ENCODE peak calls at places on chromosomes 5 and 9, in nine cellular contexts. O is tibial artery, F is dorsolateral prefrontal cortex, N is GM13976, J is stomach, G is neural crest cell, W is foreskin fibroblast, I is OCI-LY7, U is AG10803. M is an unnamed sample.

GRCh38 chr9:28909526-28909925 is 1336.2 kb upstream of the C9orf72 start:
- DNase-seq in O (no peak), F (no peak), N (no peak), J (no peak), G (no peak), W (no peak), I (no peak), U (no peak), M (no peak)

GRCh38 chr5:11692636-11693035 is 211.6 kb downstream of the CTNND2 start:
- DNase-seq in O (no peak), F (no peak), N (no peak), J (no peak), G (no peak), W (no peak), I (no peak), U (no peak), M (no peak)

GRCh38 chr9:117134826-117135411 is 279.9 kb downstream of the ASTN2 start:
- DNase-seq in O (no peak), F (no peak), N (no peak), J (no peak), G (no peak), W (no peak), I (no peak), U (no peak), M (no peak)

GRCh38 chr5:81209869-81210268 is 23.3 kb upstream of the CKMT2 start:
- DNase-seq in O (no peak), F (no peak), N (no peak), J (no peak), G (no peak), W (no peak), I (no peak), U (no peak), M (no peak)

GRCh38 chr5:143509758-143510221 is 106.3 kb upstream of the NR3C1 start:
- DNase-seq in O (no peak), F (no peak), N (peak; percentile 33), J (no peak), G (no peak), W (no peak), I (no peak), U (no peak), M (no peak)

GRCh38 chr9:137395666-137396010 is 27.3 kb downstream of the EXD3 start:
- DNase-seq in O (no peak), F (no peak), N (no peak), J (no peak), G (no peak), W (no peak), I (no peak), U (no peak), M (no peak)

GRCh38 chr9:133815781-133816180 is 77.6 kb upstream of the SARDH start:
- DNase-seq in O (no peak), F (no peak), N (no peak), J (no peak), G (no peak), W (no peak), I (no peak), U (no peak), M (no peak)

GRCh38 chr9:38417003-38417965 is 7.0 kb downstream of the IGFBPL1 start:
- DNase-seq in O (no peak), F (no peak), N (peak; percentile 58), J (peak; percentile 40), G (peak; percentile 59), W (no peak), I (peak; percentile 24), U (no peak), M (no peak)

GRCh38 chr5:113112435-113112834 is 135.8 kb downstream of the DCP2 start:
- DNase-seq in O (no peak), F (no peak), N (no peak), J (no peak), G (no peak), W (peak; percentile 46), I (no peak), U (peak; percentile 55), M (no peak)

GRCh38 chr9:134065720-134066419 is 2.0 kb downstream of the BRD3 start:
- DNase-seq in O (peak; percentile 65), F (no peak), N (peak; percentile 90), J (peak; percentile 60), G (no peak), W (peak; percentile 70), I (peak; percentile 38), U (peak; percentile 61), M (no peak)

GRCh38 chr9:87567047-87567446 is 69.4 kb downstream of the DAPK1 start:
- DNase-seq in O (no peak), F (no peak), N (no peak), J (peak; percentile 63), G (no peak), W (no peak), I (no peak), U (no peak), M (no peak)

GRCh38 chr9:113631811-113632665 is 168.5 kb downstream of the RGS3 start:
- DNase-seq in O (no peak), F (no peak), N (no peak), J (no peak), G (no peak), W (no peak), I (no peak), U (peak; percentile 54), M (no peak)

DNA sequence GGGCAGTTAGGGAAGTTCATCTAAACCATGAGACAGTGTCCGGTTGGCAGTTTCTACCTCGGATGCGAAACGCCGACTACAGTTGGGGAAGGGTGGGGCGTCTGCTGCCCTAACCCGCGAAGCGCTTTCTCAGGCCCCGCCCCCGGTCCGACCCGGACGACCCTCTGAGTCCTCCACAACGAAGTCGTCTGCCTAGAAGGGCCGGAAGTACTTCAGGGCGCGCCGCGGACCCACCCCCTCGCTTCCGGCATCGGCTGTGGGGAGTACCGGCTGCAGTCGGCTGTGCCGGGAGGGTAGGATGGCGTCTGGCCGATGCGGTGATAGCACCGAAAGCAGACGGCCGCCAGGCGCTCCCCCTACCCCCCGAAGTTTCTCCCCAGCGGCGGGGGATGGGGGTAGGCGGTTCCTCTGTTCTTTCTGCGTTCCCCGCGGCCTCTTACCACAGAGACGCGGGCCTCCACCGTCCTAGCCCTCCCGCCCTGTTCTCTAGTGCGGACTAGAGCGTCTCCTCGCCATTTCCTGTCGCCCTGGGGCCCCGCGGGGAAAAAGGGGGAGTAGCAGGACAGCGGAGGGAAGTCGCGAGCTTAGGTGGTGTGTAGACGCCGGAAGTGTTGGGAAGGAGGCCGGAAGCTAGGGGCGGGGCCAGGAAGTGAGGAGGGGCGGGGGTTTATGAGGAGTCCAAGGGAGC is at the start of gene TRIM41:
- DNase-seq in O (peak; percentile 100), F (peak; percentile 96), N (peak; percentile 91), J (peak; percentile 97), G (peak; percentile 97), W (peak; percentile 99), I (peak; percentile 99), U (peak; percentile 99), M (peak; percentile 99)
- TF ChIP-seq CTCF in O (no peak), F (no peak), N (peak; percentile 11), J (no peak), G (peak; percentile 9), W (no peak), I (peak; percentile 24), U (peak; percentile 25), M (no peak)

GRCh38 chr9:97307091-97307490 is 368 bp upstream of the CCDC180 start:
- DNase-seq in O (peak; percentile 83), F (peak; percentile 36), N (peak; percentile 41), J (peak; percentile 68), G (peak; percentile 77), W (peak; percentile 41), I (no peak), U (peak; percentile 30), M (no peak)
- TF ChIP-seq CTCF in O (no peak), F (no peak), N (no peak), J (no peak), G (peak; percentile 42), W (no peak), I (no peak), U (no peak), M (no peak)

DNA sequence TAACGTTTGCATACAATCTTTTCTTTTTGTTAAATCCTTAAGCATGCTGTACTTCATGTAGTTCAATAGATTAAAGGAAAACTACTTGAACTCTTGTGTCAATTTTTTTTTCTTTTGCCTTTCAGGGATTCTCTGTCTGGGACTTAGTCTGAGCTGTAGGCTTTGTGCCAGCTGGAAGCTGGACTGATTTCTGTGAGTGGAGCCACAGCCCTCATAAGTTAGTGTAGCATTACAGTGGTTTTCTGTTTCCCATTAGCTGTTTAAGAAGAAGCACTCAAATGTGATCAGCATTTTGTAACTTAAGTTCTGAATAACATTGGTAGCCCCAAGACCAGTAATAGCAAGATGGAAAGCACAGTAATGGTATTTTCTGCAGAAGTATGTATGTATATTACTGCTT is 330.6 kb upstream of the MEF2C start:
- DNase-seq in O (no peak), F (no peak), N (no peak), J (no peak), G (no peak), W (peak; percentile 77), I (no peak), U (peak; percentile 90), M (no peak)
- TF ChIP-seq CTCF in O (no peak), F (no peak), N (no peak), J (no peak), G (no peak), W (no peak), I (no peak), U (no peak), M (no peak)

GRCh38 chr5:141354900-141355469 is at the start of gene PCDHGA4:
- DNase-seq in O (no peak), F (no peak), N (no peak), J (no peak), G (no peak), W (no peak), I (peak; percentile 39), U (peak; percentile 36), M (no peak)
- TF ChIP-seq CTCF in O (no peak), F (peak; percentile 34), N (no peak), J (no peak), G (peak; percentile 34), W (peak; percentile 14), I (peak; percentile 98), U (peak; percentile 64), M (no peak)

GRCh38 chr9:131856105-131856504 is 116.2 kb upstream of the RAPGEF1 start:
- DNase-seq in O (no peak), F (no peak), N (no peak), J (no peak), G (no peak), W (no peak), I (no peak), U (no peak), M (no peak)
- TF ChIP-seq CTCF in O (no peak), F (no peak), N (no peak), J (no peak), G (no peak), W (no peak), I (no peak), U (no peak), M (no peak)

M was measured in osteocyte.